ENCODE peak calls at places on chromosome 5, in five cellular contexts. One of them, this sample, is unnamed.

GRCh38 chr5:136062563-136063274 is 33.9 kb downstream of the TGFBI start:
- DNase-seq in WERI-Rb-1: peak; percentile 62
- DNase-seq in naive thymus-derived CD4-positive, alpha-beta T cell: no peak
- DNase-seq in body of pancreas: peak; percentile 30
- DNase-seq in SJSA1: peak; percentile 48
- DNase-seq in this sample: no peak

GRCh38 chr5:127088226-127088625 is 14.9 kb upstream of the C5orf63 start:
- DNase-seq in WERI-Rb-1: no peak
- DNase-seq in naive thymus-derived CD4-positive, alpha-beta T cell: no peak
- DNase-seq in body of pancreas: no peak
- DNase-seq in SJSA1: peak; percentile 38
- DNase-seq in this sample: no peak

GRCh38 chr5:14663734-14664269 is 716 bp upstream of the OTULIN start:
- DNase-seq in WERI-Rb-1: peak; percentile 40
- DNase-seq in naive thymus-derived CD4-positive, alpha-beta T cell: no peak
- DNase-seq in body of pancreas: no peak
- DNase-seq in SJSA1: no peak
- DNase-seq in this sample: no peak

GRCh38 chr5:139900546-139901250 is 105.1 kb downstream of the PSD2 start:
- DNase-seq in WERI-Rb-1: no peak
- DNase-seq in naive thymus-derived CD4-positive, alpha-beta T cell: no peak
- DNase-seq in body of pancreas: no peak
- DNase-seq in SJSA1: no peak
- DNase-seq in this sample: no peak

GRCh38 chr5:133782736-133783135 is 170.4 kb upstream of the FSTL4 start:
- DNase-seq in WERI-Rb-1: no peak
- DNase-seq in naive thymus-derived CD4-positive, alpha-beta T cell: no peak
- DNase-seq in body of pancreas: no peak
- DNase-seq in SJSA1: no peak
- DNase-seq in this sample: no peak

GRCh38 chr5:110209401-110209800 is 517.1 kb downstream of the TMEM232 start:
- DNase-seq in WERI-Rb-1: no peak
- DNase-seq in naive thymus-derived CD4-positive, alpha-beta T cell: no peak
- DNase-seq in body of pancreas: no peak
- DNase-seq in SJSA1: no peak
- DNase-seq in this sample: no peak

GRCh38 chr5:88396126-88396525 is 127.5 kb upstream of the TMEM161B start:
- DNase-seq in WERI-Rb-1: no peak
- DNase-seq in naive thymus-derived CD4-positive, alpha-beta T cell: no peak
- DNase-seq in body of pancreas: no peak
- DNase-seq in SJSA1: no peak
- DNase-seq in this sample: no peak

GRCh38 chr5:29949301-29949872 is 1244.1 kb upstream of the CDH6 start:
- DNase-seq in WERI-Rb-1: no peak
- DNase-seq in naive thymus-derived CD4-positive, alpha-beta T cell: no peak
- DNase-seq in body of pancreas: no peak
- DNase-seq in SJSA1: no peak
- DNase-seq in this sample: no peak

GRCh38 chr5:111095982-111096381 is 3.8 kb downstream of the WDR36 start:
- DNase-seq in WERI-Rb-1: no peak
- DNase-seq in naive thymus-derived CD4-positive, alpha-beta T cell: no peak
- DNase-seq in body of pancreas: no peak
- DNase-seq in SJSA1: no peak
- DNase-seq in this sample: no peak

GRCh38 chr5:118060833-118061232 is 927.5 kb downstream of the DTWD2 start:
- DNase-seq in WERI-Rb-1: no peak
- DNase-seq in naive thymus-derived CD4-positive, alpha-beta T cell: no peak
- DNase-seq in body of pancreas: no peak
- DNase-seq in SJSA1: no peak
- DNase-seq in this sample: no peak

GRCh38 chr5:17121776-17122175 is 95.7 kb upstream of the BASP1 start:
- DNase-seq in WERI-Rb-1: no peak
- DNase-seq in naive thymus-derived CD4-positive, alpha-beta T cell: no peak
- DNase-seq in body of pancreas: no peak
- DNase-seq in SJSA1: no peak
- DNase-seq in this sample: no peak

GRCh38 chr5:136020383-136021015 is 8.3 kb upstream of the TGFBI start:
- DNase-seq in WERI-Rb-1: no peak
- DNase-seq in naive thymus-derived CD4-positive, alpha-beta T cell: no peak
- DNase-seq in body of pancreas: peak; percentile 58
- DNase-seq in SJSA1: peak; percentile 96
- DNase-seq in this sample: no peak

GRCh38 chr5:62312036-62312435 is 6.0 kb downstream of the KIF2A start:
- DNase-seq in WERI-Rb-1: no peak
- DNase-seq in naive thymus-derived CD4-positive, alpha-beta T cell: no peak
- DNase-seq in body of pancreas: no peak
- DNase-seq in SJSA1: no peak
- DNase-seq in this sample: no peak

GRCh38 chr5:64331597-64332277 is 166.1 kb downstream of the RNF180 start:
- DNase-seq in WERI-Rb-1: no peak
- DNase-seq in naive thymus-derived CD4-positive, alpha-beta T cell: no peak
- DNase-seq in body of pancreas: peak; percentile 76
- DNase-seq in SJSA1: no peak
- DNase-seq in this sample: no peak

GRCh38 chr5:172133359-172134029 is 54.5 kb downstream of the STK10 start:
- DNase-seq in WERI-Rb-1: no peak
- DNase-seq in naive thymus-derived CD4-positive, alpha-beta T cell: no peak
- DNase-seq in body of pancreas: no peak
- DNase-seq in SJSA1: peak; percentile 44
- DNase-seq in this sample: no peak

GRCh38 chr5:44389410-44389879 is at the start of gene FGF10:
- DNase-seq in WERI-Rb-1: peak; percentile 8
- DNase-seq in naive thymus-derived CD4-positive, alpha-beta T cell: no peak
- DNase-seq in body of pancreas: peak; percentile 53
- DNase-seq in SJSA1: no peak
- DNase-seq in this sample: no peak

GRCh38 chr5:75837258-75837841 is 120.1 kb upstream of the POC5 start:
- DNase-seq in WERI-Rb-1: no peak
- DNase-seq in naive thymus-derived CD4-positive, alpha-beta T cell: no peak
- DNase-seq in body of pancreas: no peak
- DNase-seq in SJSA1: no peak
- DNase-seq in this sample: no peak

GRCh38 chr5:93342563-93343061 is 238.4 kb downstream of the NR2F1-AS1 start:
- DNase-seq in WERI-Rb-1: no peak
- DNase-seq in naive thymus-derived CD4-positive, alpha-beta T cell: no peak
- DNase-seq in body of pancreas: no peak
- DNase-seq in SJSA1: no peak
- DNase-seq in this sample: no peak

GRCh38 chr5:67181648-67182218 is 14.9 kb downstream of the CD180 start:
- DNase-seq in WERI-Rb-1: no peak
- DNase-seq in naive thymus-derived CD4-positive, alpha-beta T cell: no peak
- DNase-seq in body of pancreas: no peak
- DNase-seq in SJSA1: no peak
- DNase-seq in this sample: no peak

GRCh38 chr5:16937503-16938161 is 1.5 kb upstream of the MYO10 start:
- DNase-seq in WERI-Rb-1: no peak
- DNase-seq in naive thymus-derived CD4-positive, alpha-beta T cell: no peak
- DNase-seq in body of pancreas: no peak
- DNase-seq in SJSA1: no peak
- DNase-seq in this sample: no peak

GRCh38 chr5:148297695-148298094 is 14.5 kb upstream of the SPINK7 start:
- DNase-seq in WERI-Rb-1: no peak
- DNase-seq in naive thymus-derived CD4-positive, alpha-beta T cell: no peak
- DNase-seq in body of pancreas: no peak
- DNase-seq in SJSA1: no peak
- DNase-seq in this sample: no peak

GRCh38 chr5:38258319-38259061 is at the start of gene EGFLAM:
- DNase-seq in WERI-Rb-1: peak; percentile 91
- DNase-seq in naive thymus-derived CD4-positive, alpha-beta T cell: no peak
- DNase-seq in body of pancreas: peak; percentile 15
- DNase-seq in SJSA1: peak; percentile 36
- DNase-seq in this sample: no peak

GRCh38 chr5:16350816-16351215 is 114.8 kb downstream of the ZNF622 start:
- DNase-seq in WERI-Rb-1: no peak
- DNase-seq in naive thymus-derived CD4-positive, alpha-beta T cell: no peak
- DNase-seq in body of pancreas: peak; percentile 48
- DNase-seq in SJSA1: no peak
- DNase-seq in this sample: no peak

GRCh38 chr5:143401253-143401845 is 2.1 kb downstream of the NR3C1 start:
- DNase-seq in WERI-Rb-1: no peak
- DNase-seq in naive thymus-derived CD4-positive, alpha-beta T cell: no peak
- DNase-seq in body of pancreas: no peak
- DNase-seq in SJSA1: peak; percentile 32
- DNase-seq in this sample: no peak

GRCh38 chr5:2332521-2332920 is 419.0 kb downstream of the IRX2 start:
- DNase-seq in WERI-Rb-1: no peak
- DNase-seq in naive thymus-derived CD4-positive, alpha-beta T cell: no peak
- DNase-seq in body of pancreas: no peak
- DNase-seq in SJSA1: no peak
- DNase-seq in this sample: no peak
- H3K9me3 ChIP-seq in WERI-Rb-1: no peaks in the 10 kb centered on the region
- H3K9me3 ChIP-seq in naive thymus-derived CD4-positive, alpha-beta T cell: no peaks in the 10 kb centered on the region
- H3K9me3 ChIP-seq in body of pancreas: no peaks in the 10 kb centered on the region
- H3K9me3 ChIP-seq in SJSA1: peaks cover 49% of the 10 kb centered on the region
- H3K9me3 ChIP-seq in this sample: no peaks in the 10 kb centered on the region

DNA sequence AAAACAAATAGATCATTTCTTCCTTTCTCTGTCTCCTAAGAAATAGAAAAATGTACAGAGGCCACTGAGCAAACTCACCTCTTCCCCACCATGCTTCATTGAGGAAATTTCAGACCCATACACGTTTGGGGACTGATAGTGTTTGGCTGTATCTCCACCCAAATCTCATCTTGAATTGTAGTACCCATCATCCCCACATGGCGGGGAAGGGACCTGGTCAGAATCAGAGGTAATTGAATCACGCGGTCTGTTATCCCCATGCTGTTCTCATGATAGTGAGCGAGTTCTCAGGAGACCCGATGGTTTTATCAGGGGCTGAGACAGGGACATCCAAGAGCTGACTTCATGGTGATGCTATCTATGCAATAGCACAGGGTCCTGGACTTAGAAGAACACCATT is 1655.8 kb downstream of the MAT2B start:
- DNase-seq in WERI-Rb-1: no peak
- DNase-seq in naive thymus-derived CD4-positive, alpha-beta T cell: no peak
- DNase-seq in body of pancreas: no peak
- DNase-seq in SJSA1: no peak
- DNase-seq in this sample: no peak
- H3K9me3 ChIP-seq in WERI-Rb-1: no peaks in the 10 kb centered on the region
- H3K9me3 ChIP-seq in naive thymus-derived CD4-positive, alpha-beta T cell: no peaks in the 10 kb centered on the region
- H3K9me3 ChIP-seq in body of pancreas: no peaks in the 10 kb centered on the region
- H3K9me3 ChIP-seq in SJSA1: peaks cover 10% of the 10 kb centered on the region
- H3K9me3 ChIP-seq in this sample: no peaks in the 10 kb centered on the region

GRCh38 chr5:141968914-141969608 is at the start of gene RNF14:
- DNase-seq in WERI-Rb-1: peak; percentile 93
- DNase-seq in naive thymus-derived CD4-positive, alpha-beta T cell: peak; percentile 92
- DNase-seq in body of pancreas: peak; percentile 94
- DNase-seq in SJSA1: peak; percentile 97
- DNase-seq in this sample: peak; percentile 93

GRCh38 chr5:141969783-141970741 is 1.2 kb downstream of the RNF14 start:
- DNase-seq in WERI-Rb-1: no peak
- DNase-seq in naive thymus-derived CD4-positive, alpha-beta T cell: no peak
- DNase-seq in body of pancreas: no peak
- DNase-seq in SJSA1: no peak
- DNase-seq in this sample: no peak

GRCh38 chr5:141966275-141966962 is 2.5 kb upstream of the RNF14 start:
- DNase-seq in WERI-Rb-1: no peak
- DNase-seq in naive thymus-derived CD4-positive, alpha-beta T cell: no peak
- DNase-seq in body of pancreas: no peak
- DNase-seq in SJSA1: no peak
- DNase-seq in this sample: no peak

GRCh38 chr5:141965071-141965470 is 3.8 kb upstream of the RNF14 start:
- DNase-seq in WERI-Rb-1: no peak
- DNase-seq in naive thymus-derived CD4-positive, alpha-beta T cell: no peak
- DNase-seq in body of pancreas: no peak
- DNase-seq in SJSA1: no peak
- DNase-seq in this sample: no peak

DNA sequence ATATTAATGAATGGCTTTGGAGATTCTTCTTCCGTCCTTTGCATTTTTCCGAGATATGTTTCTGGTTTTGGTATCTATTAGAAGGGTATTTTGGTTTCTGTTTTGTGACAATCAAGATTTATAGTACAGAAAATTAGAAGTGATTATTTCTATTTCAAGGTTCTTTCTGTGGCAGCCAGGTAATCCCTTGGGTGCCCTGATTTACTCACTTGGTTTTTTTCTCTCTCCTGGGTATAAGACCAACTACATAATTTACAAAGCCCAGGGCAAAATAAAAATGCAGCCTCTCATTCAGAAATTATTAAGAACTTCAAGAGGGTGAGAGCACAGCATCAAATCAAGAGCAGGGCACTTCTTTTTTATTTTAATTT is 2.0 kb upstream of the RNF14 start:
- DNase-seq in WERI-Rb-1: no peak
- DNase-seq in naive thymus-derived CD4-positive, alpha-beta T cell: no peak
- DNase-seq in body of pancreas: no peak
- DNase-seq in SJSA1: no peak
- DNase-seq in this sample: no peak
- H3K9me3 ChIP-seq in WERI-Rb-1: no peaks in the 10 kb centered on the region
- H3K9me3 ChIP-seq in naive thymus-derived CD4-positive, alpha-beta T cell: no peaks in the 10 kb centered on the region
- H3K9me3 ChIP-seq in body of pancreas: no peaks in the 10 kb centered on the region
- H3K9me3 ChIP-seq in SJSA1: no peaks in the 10 kb centered on the region
- H3K9me3 ChIP-seq in this sample: no peaks in the 10 kb centered on the region

DNA sequence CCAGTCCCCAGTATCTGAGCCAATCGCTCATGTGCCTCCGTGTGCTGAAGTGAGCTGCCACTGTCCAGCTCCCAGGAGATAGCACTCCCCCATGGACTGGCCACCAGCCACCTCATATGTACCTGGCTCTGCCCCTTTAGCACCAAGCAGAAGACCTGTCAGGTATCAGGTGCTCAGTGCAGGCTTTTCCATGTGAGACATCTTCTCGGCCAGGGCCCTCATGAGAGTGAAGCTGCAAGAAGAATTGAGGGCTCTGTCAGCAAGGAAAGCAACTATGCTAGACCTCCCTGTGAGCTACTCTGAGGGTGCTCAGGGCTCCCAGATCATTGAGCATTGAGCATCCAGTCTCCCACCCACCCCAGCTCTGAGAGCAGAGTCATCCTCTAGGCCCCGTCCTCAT is 264.2 kb upstream of the ADAMTS16 start:
- DNase-seq in WERI-Rb-1: no peak
- DNase-seq in naive thymus-derived CD4-positive, alpha-beta T cell: no peak
- DNase-seq in body of pancreas: no peak
- DNase-seq in SJSA1: no peak
- DNase-seq in this sample: no peak
- H3K9me3 ChIP-seq in WERI-Rb-1: no peaks in the 10 kb centered on the region
- H3K9me3 ChIP-seq in naive thymus-derived CD4-positive, alpha-beta T cell: no peaks in the 10 kb centered on the region
- H3K9me3 ChIP-seq in body of pancreas: no peaks in the 10 kb centered on the region
- H3K9me3 ChIP-seq in SJSA1: no peaks in the 10 kb centered on the region
- H3K9me3 ChIP-seq in this sample: no peaks in the 10 kb centered on the region

GRCh38 chr5:179112469-179113142 is 52.4 kb downstream of the ZNF354C start:
- DNase-seq in WERI-Rb-1: no peak
- DNase-seq in naive thymus-derived CD4-positive, alpha-beta T cell: no peak
- DNase-seq in body of pancreas: no peak
- DNase-seq in SJSA1: no peak
- DNase-seq in this sample: no peak
- H3K9me3 ChIP-seq in WERI-Rb-1: no peaks in the 10 kb centered on the region
- H3K9me3 ChIP-seq in naive thymus-derived CD4-positive, alpha-beta T cell: no peaks in the 10 kb centered on the region
- H3K9me3 ChIP-seq in body of pancreas: peaks cover 2% of the 10 kb centered on the region
- H3K9me3 ChIP-seq in SJSA1: peaks cover 50% of the 10 kb centered on the region
- H3K9me3 ChIP-seq in this sample: peaks cover 3% of the 10 kb centered on the region

GRCh38 chr5:50340757-50341156 is 100.3 kb downstream of the EMB start:
- DNase-seq in WERI-Rb-1: no peak
- DNase-seq in naive thymus-derived CD4-positive, alpha-beta T cell: no peak
- DNase-seq in body of pancreas: no peak
- DNase-seq in SJSA1: no peak
- DNase-seq in this sample: no peak
- H3K9me3 ChIP-seq in WERI-Rb-1: no peaks in the 10 kb centered on the region
- H3K9me3 ChIP-seq in naive thymus-derived CD4-positive, alpha-beta T cell: no peaks in the 10 kb centered on the region
- H3K9me3 ChIP-seq in body of pancreas: no peaks in the 10 kb centered on the region
- H3K9me3 ChIP-seq in SJSA1: no peaks in the 10 kb centered on the region
- H3K9me3 ChIP-seq in this sample: no peaks in the 10 kb centered on the region

GRCh38 chr5:158483202-158483870 is 616.4 kb downstream of the EBF1 start:
- DNase-seq in WERI-Rb-1: no peak
- DNase-seq in naive thymus-derived CD4-positive, alpha-beta T cell: no peak
- DNase-seq in body of pancreas: no peak
- DNase-seq in SJSA1: no peak
- DNase-seq in this sample: no peak
- H3K9me3 ChIP-seq in WERI-Rb-1: no peaks in the 10 kb centered on the region
- H3K9me3 ChIP-seq in naive thymus-derived CD4-positive, alpha-beta T cell: no peaks in the 10 kb centered on the region
- H3K9me3 ChIP-seq in body of pancreas: no peaks in the 10 kb centered on the region
- H3K9me3 ChIP-seq in SJSA1: no peaks in the 10 kb centered on the region
- H3K9me3 ChIP-seq in this sample: no peaks in the 10 kb centered on the region